ENCODE peak calls at places on chromosome X, in five cellular contexts. N is AG10803, J is brain microvascular endothelial cell, P is HCT116, A is cardiac muscle cell. V is an unnamed sample.

GRCh38 chrX:155745792-155746191 is 133.0 kb upstream of the TMLHE start:
- DNase-seq in P (peak; percentile 12), N (peak; percentile 5), J (no peak), A (peak; percentile 37), V (no peak)

GRCh38 chrX:139049455-139049854 is 337.9 kb upstream of the FGF13 start:
- DNase-seq in P (no peak), J (no peak), N (peak; percentile 47), A (no peak), V (no peak)

GRCh38 chrX:132614297-132614696 is 125.5 kb upstream of the MBNL3 start:
- DNase-seq in P (no peak), A (peak; percentile 42), N (no peak), J (no peak), V (no peak)

GRCh38 chrX:9911479-9911878 is 55.7 kb upstream of the CLDN34 start:
- DNase-seq in A (no peak), N (peak; percentile 40), J (peak; percentile 32), P (no peak), V (no peak)

GRCh38 chrX:129748265-129748664 is 9.5 kb downstream of the XPNPEP2 start:
- DNase-seq in N (peak; percentile 93), A (no peak), P (no peak), J (no peak), V (no peak)

GRCh38 chrX:138748480-138748879 is 37.0 kb upstream of the FGF13 start:
- DNase-seq in A (peak; percentile 53), J (no peak), P (no peak), N (peak; percentile 18), V (no peak)

GRCh38 chrX:57156397-57157049 is 19.3 kb upstream of the SPIN2A start:
- DNase-seq in A (peak; percentile 57), P (peak; percentile 13), N (peak; percentile 33), J (peak; percentile 40), V (peak; percentile 17)

GRCh38 chrX:78024349-78025108 is 55.1 kb upstream of the PGAM4 start:
- DNase-seq in N (no peak), A (no peak), J (no peak), P (peak; percentile 43), V (no peak)

GRCh38 chrX:108070891-108071290 is 20.5 kb downstream of the PSMD10 start:
- DNase-seq in A (no peak), N (peak; percentile 27), J (peak; percentile 31), P (no peak), V (no peak)

GRCh38 chrX:133302775-133303445 is 84.8 kb upstream of the TFDP3 start:
- DNase-seq in A (no peak), P (no peak), N (no peak), J (peak; percentile 12), V (no peak)

GRCh38 chrX:33457102-33457501 is 245.8 kb upstream of the DMD start:
- DNase-seq in A (no peak), N (no peak), P (no peak), J (no peak), V (no peak)

GRCh38 chrX:133415276-133416105 is at the start of gene GPC4:
- DNase-seq in A (peak; percentile 89), P (peak; percentile 57), J (peak; percentile 6), N (peak; percentile 24), V (peak; percentile 11)

GRCh38 chrX:13220916-13221315 is 98.9 kb downstream of the ATXN3L start:
- DNase-seq in A (no peak), J (peak; percentile 49), N (peak; percentile 29), P (no peak), V (no peak)

GRCh38 chrX:38561951-38562719 is 793 bp downstream of the TSPAN7 start:
- DNase-seq in J (no peak), P (no peak), A (peak; percentile 18), N (no peak), V (no peak)

GRCh38 chrX:144790148-144790547 is 457.2 kb upstream of the SPANXN1 start:
- DNase-seq in N (no peak), J (no peak), A (no peak), P (no peak), V (no peak)

GRCh38 chrX:69357293-69357692 is 146.8 kb upstream of the NALF2 start:
- DNase-seq in N (no peak), A (no peak), J (no peak), P (no peak), V (no peak)

GRCh38 chrX:110442631-110443030 is 84.0 kb downstream of the RTL9 start:
- DNase-seq in P (no peak), A (peak; percentile 50), N (peak; percentile 11), J (peak; percentile 6), V (no peak)

GRCh38 chrX:38473715-38474114 is 87.6 kb upstream of the TSPAN7 start:
- DNase-seq in A (no peak), J (no peak), N (no peak), P (no peak), V (no peak)

GRCh38 chrX:13007519-13008188 is 32.7 kb downstream of the TMSB4X start:
- DNase-seq in A (no peak), P (no peak), J (no peak), N (peak; percentile 71), V (no peak)

GRCh38 chrX:38220936-38221386 is 290 bp upstream of the SRPX start:
- DNase-seq in P (no peak), N (no peak), A (no peak), J (no peak), V (no peak)

DNA sequence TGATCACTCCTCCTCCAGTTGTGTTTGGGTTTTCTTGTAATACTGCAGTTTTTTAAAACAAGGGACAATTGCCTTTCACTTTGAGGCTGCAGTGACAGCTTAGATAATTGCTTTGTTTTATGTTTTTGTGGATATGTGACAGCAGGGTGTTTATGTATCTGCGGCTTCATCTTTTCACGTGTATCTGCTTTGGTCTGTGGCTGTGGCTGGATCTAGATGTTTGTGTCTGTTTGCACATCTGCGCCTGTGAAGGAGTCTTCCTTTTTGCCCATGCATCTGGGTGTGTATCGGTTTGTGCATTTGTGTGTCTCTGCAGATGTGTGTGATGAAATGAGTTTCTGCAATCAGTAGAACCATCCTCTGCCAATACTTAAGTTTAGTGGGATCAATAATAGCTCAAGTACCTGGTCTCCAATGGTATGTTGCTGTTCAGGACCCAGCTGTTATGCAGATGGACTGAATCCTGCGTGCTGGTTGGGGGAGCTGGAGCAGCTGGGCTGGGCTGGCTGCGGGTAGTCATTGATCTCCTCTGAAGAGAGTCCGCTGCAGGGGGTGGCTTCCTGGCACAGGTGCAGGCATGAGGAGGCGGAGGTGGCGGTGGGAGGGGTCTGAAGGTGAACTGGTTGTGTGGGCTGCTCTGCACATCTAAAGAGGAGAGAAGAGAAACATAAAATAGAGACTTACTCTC is 390.3 kb downstream of the SH2D1A start:
- DNase-seq in A (no peak), N (no peak), J (no peak), P (no peak), V (no peak)
- H3K4me3 ChIP-seq in A (no peak overlapping the region), N (no peak overlapping the region), J (no peak overlapping the region), P (no peak overlapping the region), V (no peak overlapping the region)

DNA sequence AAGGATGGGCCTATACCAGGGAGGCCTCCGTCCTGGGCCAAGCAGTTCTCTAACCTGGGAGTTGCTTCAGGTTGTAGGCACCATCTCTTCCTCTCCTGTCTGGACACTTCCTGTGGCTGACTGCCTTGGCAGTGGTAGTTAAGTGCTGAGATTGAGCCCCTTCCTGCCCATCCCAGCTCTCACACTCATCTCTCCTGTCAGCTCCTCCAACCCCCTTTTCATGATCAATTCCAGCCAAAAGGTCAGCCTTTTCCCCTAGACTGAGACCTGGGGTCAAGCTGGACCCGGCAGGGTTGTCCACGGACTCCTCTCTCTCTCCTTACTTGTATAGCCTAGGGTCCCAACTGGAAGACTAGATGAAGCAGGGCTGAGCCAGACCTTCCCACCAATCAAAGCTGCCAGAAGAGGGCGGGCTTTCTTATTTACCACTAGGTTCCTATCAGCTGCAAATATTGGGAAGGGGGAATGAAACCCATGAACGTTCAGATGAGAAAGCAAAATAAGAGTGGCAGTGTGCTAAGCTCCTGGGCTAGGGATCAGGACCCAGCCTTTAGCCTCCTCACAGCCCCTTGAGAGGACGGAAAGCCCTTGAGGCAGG is 34.5 kb downstream of the KDM5C start:
- DNase-seq in N (no peak), P (no peak), J (no peak), A (peak; percentile 32), V (no peak)
- TF ChIP-seq CTCF in N (peak; percentile 11), P (peak; percentile 17), J (peak; percentile 58), A (no peak), V (peak; percentile 8)

GRCh38 chrX:40168183-40169015 is 70.6 kb upstream of the BCOR start:
- DNase-seq in A (no peak), P (no peak), J (no peak), N (no peak), V (no peak)

GRCh38 chrX:40165206-40165605 is 67.4 kb upstream of the BCOR start:
- DNase-seq in J (no peak), A (no peak), P (no peak), N (no peak), V (no peak)

GRCh38 chrX:40165861-40166260 is 68.1 kb upstream of the BCOR start:
- DNase-seq in N (no peak), J (no peak), A (no peak), P (no peak), V (no peak)

GRCh38 chrX:40167240-40168182 is 69.8 kb upstream of the BCOR start:
- DNase-seq in P (no peak), A (peak; percentile 66), J (no peak), N (no peak), V (no peak)

DNA sequence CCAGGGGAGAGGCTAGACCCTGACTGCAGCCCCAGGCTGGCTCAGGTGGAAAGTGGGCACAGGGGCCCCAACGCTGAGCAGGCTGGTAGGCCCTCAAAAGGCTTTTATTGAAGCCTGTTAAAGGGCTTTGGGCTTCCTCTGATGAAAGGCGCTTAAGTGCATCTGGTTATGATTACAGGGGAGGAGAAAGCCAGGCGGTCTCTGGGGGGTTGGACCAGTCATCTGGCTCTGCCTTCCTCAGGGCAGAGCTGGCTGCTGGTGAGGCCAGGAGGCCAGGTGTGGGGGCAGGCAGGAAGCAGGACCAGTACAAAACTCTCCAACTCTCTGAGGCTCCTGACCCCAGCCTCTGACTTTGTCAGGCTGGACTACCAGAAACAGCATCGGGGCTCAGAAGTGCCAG is 68.8 kb upstream of the BCOR start:
- DNase-seq in P (no peak), A (no peak), N (peak; percentile 76), J (no peak), V (no peak)
- H3K4me3 ChIP-seq in P (peak overlapping the region; percentile 53), A (no peak overlapping the region), N (no peak overlapping the region), J (no peak overlapping the region), V (no peak overlapping the region)

DNA sequence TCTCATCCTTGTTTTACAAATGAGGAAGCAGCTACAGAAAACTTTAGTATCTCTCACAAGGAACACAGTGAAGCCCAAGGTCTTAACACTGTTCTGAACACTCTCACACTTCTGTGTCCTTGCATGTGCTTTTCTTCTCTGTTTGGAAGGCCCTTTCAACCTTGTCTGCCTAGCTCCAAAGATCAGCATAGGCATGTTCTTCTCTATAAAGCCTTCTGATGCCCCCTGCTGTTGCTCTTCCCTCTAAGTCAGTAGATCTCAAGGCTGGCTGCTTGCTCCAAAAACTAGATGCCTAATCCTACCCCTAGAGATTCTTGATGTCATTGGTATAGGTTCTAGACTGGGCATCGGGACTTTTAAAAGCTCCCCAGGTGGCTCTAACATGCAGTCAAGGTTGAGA is 5.9 kb downstream of the APOO start:
- DNase-seq in A (peak; percentile 87), P (peak; percentile 67), J (peak; percentile 58), N (peak; percentile 78), V (peak; percentile 70)
- TF ChIP-seq CTCF in A (peak; percentile 64), P (peak; percentile 47), J (peak; percentile 69), N (peak; percentile 67), V (peak; percentile 51)